ENCODE peak calls at places on chromosomes 6 and 20, in six cellular contexts. P is heart left ventricle, W is A549, Z is tibial nerve, K is Peyer's patch, L is right lobe of liver. Y is an unnamed sample. For H3K4me1, the result is how much of the 10 kb centered on the place peaks cover.

GRCh38 chr20:1473821-1474220 is 7.2 kb upstream of the NSFL1C start:
- DNase-seq in P (no peak), L (no peak), W (no peak), Z (no peak), K (no peak), Y (no peak)

GRCh38 chr20:59403261-59403961 is 103.0 kb downstream of the EDN3 start:
- DNase-seq in Z (no peak), W (peak), L (peak), P (peak), K (peak), Y (peak)

GRCh38 chr6:79671605-79672266 is 40.6 kb downstream of the SH3BGRL2 start:
- DNase-seq in P (peak), W (no peak), L (no peak), Z (no peak), K (peak), Y (peak)

GRCh38 chr6:21111399-21111725 is 482.2 kb upstream of the SOX4 start:
- DNase-seq in P (no peak), Z (no peak), W (no peak), K (no peak), L (no peak), Y (no peak)

GRCh38 chr20:59002388-59002787 is 4.7 kb downstream of the CTSZ start:
- DNase-seq in Z (no peak), K (no peak), L (no peak), W (no peak), P (no peak), Y (no peak)

GRCh38 chr6:147528511-147529145 is 20.1 kb downstream of the SAMD5 start:
- DNase-seq in W (no peak), L (no peak), Z (no peak), P (no peak), K (no peak), Y (no peak)

GRCh38 chr20:38800882-38801281 is 4.6 kb upstream of the PPP1R16B start:
- DNase-seq in W (no peak), P (no peak), Z (no peak), K (no peak), L (no peak), Y (no peak)

GRCh38 chr6:148885920-148886845 is 139.4 kb downstream of the UST start:
- DNase-seq in W (no peak), Z (no peak), P (no peak), L (no peak), K (no peak), Y (peak)

GRCh38 chr20:5811746-5812145 is 61.5 kb downstream of the SHLD1 start:
- DNase-seq in W (no peak), L (no peak), P (no peak), Z (no peak), K (no peak), Y (no peak)

GRCh38 chr6:117371492-117371891 is 54.2 kb downstream of the ROS1 start:
- DNase-seq in L (no peak), W (no peak), K (no peak), P (no peak), Z (no peak), Y (no peak)

GRCh38 chr6:3696525-3696924 is 55.0 kb downstream of the PXDC1 start:
- DNase-seq in Z (no peak), K (no peak), L (no peak), W (no peak), P (no peak), Y (no peak)

GRCh38 chr20:45878076-45878731 is 2.8 kb upstream of the ZSWIM1 start:
- DNase-seq in W (no peak), L (no peak), P (no peak), Z (no peak), K (no peak), Y (no peak)

GRCh38 chr6:35568967-35569606 is 56.4 kb upstream of the TULP1 start:
- DNase-seq in L (peak), Z (peak), K (peak), W (no peak), P (no peak), Y (no peak)

GRCh38 chr6:134510920-134511319 is 193.0 kb upstream of the SGK1 start:
- DNase-seq in L (no peak), P (peak), W (no peak), Z (no peak), K (no peak), Y (no peak)

GRCh38 chr20:45174434-45175364 is at the start of gene PI3:
- DNase-seq in Z (no peak), P (no peak), W (no peak), K (peak), L (no peak), Y (no peak)

GRCh38 chr6:388202-388903 is 3.2 kb upstream of the IRF4 start:
- DNase-seq in L (peak), P (no peak), Z (no peak), K (no peak), W (no peak), Y (no peak)

GRCh38 chr20:45798935-45799642 is 7.3 kb downstream of the DNTTIP1 start:
- DNase-seq in Z (peak), K (peak), P (peak), L (no peak), W (peak), Y (no peak)

GRCh38 chr6:145214570-145214969 is 520.8 kb downstream of the EPM2A start:
- DNase-seq in P (no peak), L (no peak), K (no peak), W (no peak), Z (no peak), Y (peak)

GRCh38 chr6:148414836-148415235 is 72.2 kb downstream of the SASH1 start:
- DNase-seq in Z (no peak), L (no peak), K (no peak), P (no peak), W (no peak), Y (no peak)

GRCh38 chr20:53413188-53413631 is 180.4 kb downstream of the ZNF217 start:
- DNase-seq in K (peak), L (peak), P (no peak), W (peak), Z (no peak), Y (peak)

GRCh38 chr6:28747631-28748157 is 176.1 kb downstream of the TRIM27 start:
- DNase-seq in K (no peak), L (no peak), Z (no peak), P (no peak), W (peak), Y (no peak)

GRCh38 chr6:119454694-119455093 is 105.1 kb upstream of the MAN1A1 start:
- DNase-seq in Z (no peak), K (no peak), P (no peak), W (no peak), L (no peak), Y (no peak)

GRCh38 chr6:162856885-162857284 is 129.1 kb downstream of the PACRG start:
- DNase-seq in L (no peak), W (peak), P (peak), Z (no peak), K (no peak), Y (peak)

GRCh38 chr20:45320948-45321595 is 13.0 kb upstream of the MATN4 start:
- DNase-seq in K (no peak), P (no peak), Z (no peak), L (no peak), W (no peak), Y (no peak)

GRCh38 chr6:85047818-85048217 is 283.4 kb upstream of the TBX18 start:
- DNase-seq in P (no peak), W (no peak), Z (no peak), L (no peak), K (no peak), Y (no peak)

GRCh38 chr20:50373674-50374286 is 136.4 kb upstream of the PTPN1 start:
- DNase-seq in K (peak), L (no peak), W (peak), P (no peak), Z (no peak), Y (no peak)

GRCh38 chr6:20483902-20484497 is 50.3 kb upstream of the CDKAL1 start:
- DNase-seq in Z (no peak), K (no peak), P (no peak), L (no peak), W (no peak), Y (no peak)

GRCh38 chr6:137001287-137001976 is 43.3 kb downstream of the IL20RA start:
- DNase-seq in K (no peak), L (no peak), P (no peak), W (peak), Z (no peak), Y (no peak)

GRCh38 chr20:48406462-48407235 is 421.1 kb downstream of the PREX1 start:
- DNase-seq in W (no peak), Z (no peak), P (no peak), K (no peak), L (no peak), Y (no peak)

GRCh38 chr6:15518057-15518456 is 144.8 kb downstream of the DTNBP1 start:
- DNase-seq in K (no peak), P (no peak), L (no peak), W (no peak), Z (no peak), Y (no peak)

GRCh38 chr6:37365791-37366190 is 12.0 kb downstream of the RNF8 start:
- DNase-seq in W (no peak), K (no peak), Z (no peak), P (no peak), L (no peak), Y (no peak)

DNA sequence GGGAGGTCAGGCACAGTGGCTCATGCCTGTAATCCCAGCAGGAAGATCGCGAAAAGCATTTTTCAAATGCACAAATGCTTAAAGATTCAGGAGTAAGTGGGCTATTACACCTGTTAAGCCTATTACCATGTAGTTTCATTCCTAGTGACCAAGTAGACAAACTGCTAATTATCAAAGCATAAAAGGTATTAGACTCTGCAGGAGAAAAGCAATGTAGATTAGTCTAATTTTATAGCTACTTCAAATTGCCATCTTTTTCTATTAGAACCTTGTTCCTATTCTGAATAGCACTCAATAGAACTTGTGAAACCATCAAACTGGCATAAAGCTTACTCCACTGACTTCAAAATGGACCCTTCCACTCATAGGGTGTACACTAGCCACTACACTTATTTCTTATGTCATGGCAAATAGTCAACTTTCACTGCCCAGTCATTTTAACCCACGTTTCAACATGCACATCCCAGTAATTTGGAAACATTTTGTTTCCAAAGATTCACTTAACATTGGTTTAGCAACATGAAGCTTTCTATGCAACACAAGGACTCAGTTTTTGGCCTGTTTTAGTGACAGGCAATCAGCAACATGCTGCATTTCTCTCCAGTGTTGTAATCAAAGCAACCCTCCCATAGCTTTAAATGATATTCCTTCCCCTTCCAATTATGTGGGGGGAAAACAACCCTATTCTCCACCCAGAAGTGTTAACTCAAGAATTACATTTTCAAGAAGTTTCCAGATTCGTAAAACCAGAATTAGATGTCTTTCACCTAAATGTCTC is 3.9 kb downstream of the EEF1A1 start:
- DNase-seq in K (no peak), L (no peak), Z (no peak), P (no peak), W (no peak), Y (no peak)
- TF ChIP-seq POLR2A in K (no peak), L (peak), Z (no peak), P (no peak), W (no peak), Y (no peak)

GRCh38 chr6:56073315-56073714 is 174.1 kb downstream of the COL21A1 start:
- DNase-seq in W (no peak), L (no peak), P (peak), Z (no peak), K (no peak), Y (no peak)
- H3K4me3 ChIP-seq in W (no peak), L (no peak), P (no peak), Z (no peak), K (no peak), Y (no peak)

DNA sequence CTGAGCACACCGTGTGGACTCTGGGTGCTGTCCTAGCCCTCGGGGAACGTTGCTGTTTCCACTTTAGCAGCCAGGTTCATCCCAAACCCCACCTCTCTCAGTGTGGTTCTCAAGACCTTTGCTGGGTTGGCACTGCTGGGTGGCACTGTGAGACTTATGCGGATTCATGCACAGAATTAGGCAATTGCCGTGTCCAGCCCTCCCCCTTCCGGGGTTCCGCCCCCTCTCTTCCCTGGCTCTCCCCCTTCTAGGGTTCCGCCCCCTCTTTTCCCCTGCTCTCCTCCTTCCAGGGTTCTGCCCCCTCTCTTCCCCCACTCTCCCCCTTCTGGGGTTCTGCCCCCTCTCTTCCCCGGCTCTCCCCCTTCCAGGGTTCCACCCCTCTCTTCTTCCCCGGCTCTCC is 39.8 kb upstream of the SLCO4A1 start:
- DNase-seq in W (no peak), K (no peak), Z (no peak), P (peak), L (no peak), Y (peak)
- H3K4me1 ChIP-seq in W (under half), K (under half), Z (under half), P (under half), L (under half), Y (under half)

DNA sequence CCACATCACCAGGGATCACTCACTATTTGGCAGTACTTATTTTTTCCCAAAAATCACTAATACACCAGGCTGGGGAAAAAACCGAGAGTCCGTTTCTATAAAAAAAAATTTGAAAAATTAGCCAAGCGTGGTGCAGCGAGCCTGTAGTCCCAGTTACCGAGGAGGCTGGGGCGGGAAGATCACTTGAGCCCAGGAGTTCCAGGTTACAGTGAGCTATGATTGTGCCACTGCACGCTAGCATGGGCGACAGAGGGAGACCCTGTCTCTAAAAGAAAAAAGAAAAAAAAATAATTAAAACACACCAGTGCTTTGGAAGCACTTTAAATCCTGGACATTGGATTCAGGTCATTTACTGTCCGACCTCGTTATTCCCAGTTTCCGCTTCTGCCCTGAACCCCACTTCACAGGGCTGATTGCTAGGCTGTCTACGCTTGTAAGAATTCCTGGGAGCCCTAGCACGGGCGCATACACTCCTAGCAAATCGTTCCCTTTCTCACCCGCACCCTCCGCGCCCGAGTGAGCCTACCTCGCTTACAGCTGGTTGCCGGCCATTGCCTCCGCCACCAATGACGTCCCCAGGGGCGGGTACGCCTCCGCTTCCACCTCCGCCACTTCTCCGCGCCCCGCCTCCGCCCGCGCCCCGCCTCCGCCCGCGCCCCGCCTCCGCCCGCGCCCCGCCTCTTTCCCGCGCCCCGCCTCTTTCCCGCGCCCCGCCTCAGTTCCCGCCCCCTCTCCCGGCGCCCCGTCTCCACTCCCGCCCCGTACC is at the start of gene TPMT:
- DNase-seq in Z (no peak), K (peak), P (no peak), W (peak), L (peak), Y (peak)
- TF ChIP-seq POLR2A in Z (peak), K (peak), P (no peak), W (peak), L (peak), Y (peak)

DNA sequence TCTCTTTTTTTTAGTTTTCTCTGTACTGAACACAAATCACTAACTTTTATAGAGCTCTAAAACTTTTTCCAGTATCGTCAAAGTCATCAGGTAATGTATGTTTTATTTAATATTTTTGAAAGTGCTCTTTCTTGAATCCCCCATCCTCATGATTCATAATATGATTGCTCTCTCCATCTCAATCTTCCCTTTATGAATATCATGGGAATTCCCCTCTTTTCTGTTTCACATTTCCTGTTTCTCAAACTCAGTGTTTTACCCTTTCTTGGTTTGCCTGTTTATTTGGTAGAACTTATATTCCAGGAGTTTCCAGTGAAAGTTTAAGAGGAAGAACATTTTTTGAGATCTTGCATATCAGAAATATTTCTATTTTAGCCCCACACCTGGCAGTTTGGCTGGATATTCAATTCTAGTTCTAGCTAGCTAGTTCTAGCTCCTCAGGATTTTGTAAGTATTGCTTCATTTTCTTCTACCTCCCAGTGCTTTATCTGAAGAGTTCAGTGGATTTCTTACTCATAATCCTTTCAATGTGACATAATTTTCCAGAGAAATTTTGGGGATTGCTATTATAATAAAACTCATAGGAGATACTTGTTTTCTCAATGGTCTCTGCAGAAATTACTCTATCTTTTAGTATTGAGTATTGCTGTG is 6.1 kb upstream of the C6orf58 start:
- DNase-seq in K (no peak), W (no peak), Z (no peak), L (no peak), P (no peak), Y (no peak)
- H3K4me3 ChIP-seq in K (no peak), W (no peak), Z (no peak), L (no peak), P (no peak), Y (no peak)

GRCh38 chr6:42564496-42564890 is 664 bp downstream of the UBR2 start:
- DNase-seq in L (no peak), Z (no peak), K (no peak), W (peak), P (no peak), Y (no peak)
- H3K4me1 ChIP-seq in L (under half), Z (under half), K (under half), W (under half), P (under half), Y (under half)

DNA sequence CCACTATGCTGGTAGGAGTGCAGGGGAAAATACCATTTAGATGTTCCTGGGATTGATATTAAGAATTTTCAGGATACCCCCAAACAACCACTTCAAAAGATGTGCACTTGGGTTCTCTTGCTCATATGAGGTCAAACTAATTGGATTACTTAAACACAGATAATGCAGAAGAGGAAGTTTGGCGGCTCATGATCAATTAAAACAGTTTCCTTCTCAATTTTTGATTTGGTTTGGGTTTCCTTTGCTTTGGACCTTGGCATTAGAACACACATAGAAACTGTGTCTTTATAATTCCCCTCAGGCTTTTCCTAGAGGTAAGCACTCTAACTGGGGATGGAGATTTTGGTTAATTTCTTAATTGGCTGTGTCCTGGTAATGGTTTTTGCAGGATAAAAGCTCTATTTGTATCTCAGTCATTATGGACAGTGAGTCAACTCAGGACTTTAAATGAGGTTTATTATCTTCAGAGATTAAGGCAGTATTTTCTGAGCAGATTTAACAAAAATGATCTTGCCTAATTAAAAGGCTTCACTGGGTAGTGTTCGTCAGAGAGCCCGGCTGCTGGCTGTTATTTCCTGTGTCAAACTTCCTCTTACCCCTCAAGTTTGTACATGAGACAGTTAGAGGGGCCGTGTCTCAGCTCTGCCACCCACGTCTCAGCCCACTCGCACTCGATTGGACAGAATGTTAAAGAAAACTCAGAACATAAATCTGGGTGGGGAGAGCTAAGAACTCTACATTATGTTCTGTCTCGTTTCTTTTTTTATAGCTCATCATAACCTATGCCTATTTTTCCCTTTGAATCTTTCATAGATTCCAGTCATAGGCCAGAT is 50.3 kb upstream of the PREP start:
- DNase-seq in W (no peak), Z (no peak), K (no peak), P (no peak), L (no peak), Y (no peak)
- TF ChIP-seq POLR2A in W (no peak), Z (no peak), K (no peak), P (no peak), L (peak), Y (no peak)

DNA sequence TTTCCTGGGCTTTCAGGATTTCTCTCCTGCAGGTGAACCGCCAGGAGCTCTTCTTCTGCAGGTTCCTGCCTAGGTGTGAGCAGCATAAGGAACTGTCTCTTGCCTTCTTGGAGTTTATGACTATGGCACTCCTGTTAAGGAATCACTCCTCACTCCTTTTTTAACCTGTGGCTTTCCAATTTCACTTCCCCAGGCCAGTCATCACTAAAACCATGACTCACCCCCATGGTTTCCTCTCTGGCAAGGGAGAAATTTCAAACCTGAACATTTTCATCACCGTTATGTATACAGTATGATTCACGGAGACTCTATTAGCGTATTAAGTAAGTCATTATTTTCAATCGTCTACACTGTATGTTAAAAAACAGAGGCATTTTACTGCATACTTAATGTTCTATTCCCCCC is 78.2 kb upstream of the ARID1B start:
- DNase-seq in K (no peak), P (no peak), W (peak), L (no peak), Z (no peak), Y (no peak)
- H3K4me3 ChIP-seq in K (no peak), P (no peak), W (no peak), L (no peak), Z (no peak), Y (no peak)